ENCODE peak calls at places on chromosomes 7 and 10, in five cellular contexts. I is stimulated activated CD8-positive, alpha-beta memory T cell treated with anti-CD3 and anti-CD28 coated beads, Interleukin-15, amount 100 ng/mL, for 24 hours; H is iris pigment epithelial cell; S is KBM-7; N is NCI-H510A treated with DMSO at 0.1 percent for 48 hours. R is an unnamed sample.

GRCh38 chr7:151925446-151926335 is 30.6 kb upstream of the GALNTL5 start:
- DNase-seq in S (peak), N (peak), I (no peak), H (no peak), R (no peak)

GRCh38 chr10:79026341-79026761 is 42.4 kb upstream of the ZMIZ1 start:
- DNase-seq in N (no peak), S (no peak), I (no peak), H (no peak), R (no peak)

GRCh38 chr10:17113889-17114288 is 15.7 kb downstream of the CUBN start:
- DNase-seq in H (peak), S (no peak), I (no peak), N (no peak), R (peak)

GRCh38 chr10:64503429-64503828 is 982.2 kb downstream of the REEP3 start:
- DNase-seq in I (no peak), H (no peak), N (no peak), S (peak), R (no peak)

GRCh38 chr7:100895956-100896742 is 461 bp upstream of the ACHE start:
- DNase-seq in I (no peak), H (no peak), S (peak), N (no peak), R (no peak)

GRCh38 chr7:101728888-101729883 is 88.2 kb upstream of the CUX1 start:
- DNase-seq in N (peak), I (no peak), H (peak), S (peak), R (peak)

GRCh38 chr7:87316846-87317545 is 28.5 kb upstream of the CROT start:
- DNase-seq in N (peak), I (no peak), S (no peak), H (peak), R (peak)

GRCh38 chr7:130959743-130960207 is 225.8 kb upstream of the KLF14 start:
- DNase-seq in I (no peak), N (no peak), S (peak), H (peak), R (peak)

GRCh38 chr7:15582773-15583172 is 21.0 kb upstream of the AGMO start:
- DNase-seq in I (no peak), N (no peak), S (no peak), H (no peak), R (peak)

GRCh38 chr10:829241-829640 is 102.3 kb downstream of the LARP4B start:
- DNase-seq in I (no peak), H (no peak), N (no peak), S (no peak), R (no peak)

GRCh38 chr10:69101451-69102095 is 13.7 kb downstream of the SRGN start:
- DNase-seq in N (no peak), I (no peak), H (peak), S (peak), R (no peak)

GRCh38 chr10:132111121-132111731 is 45.5 kb downstream of the JAKMIP3 start:
- DNase-seq in H (no peak), N (no peak), I (no peak), S (no peak), R (no peak)

GRCh38 chr10:98885380-98885779 is 350.3 kb downstream of the HPSE2 start:
- DNase-seq in S (no peak), H (no peak), N (no peak), I (no peak), R (no peak)